ENCODE peak calls at places on chromosomes 5 and 9, in five cellular contexts. Y, A, B, W and D are unnamed samples.
A peak's percentile ranks its signal among the peaks of the same experiment; 100 is the strongest.

GRCh38 chr5:75639912-75640311 is 28.7 kb downstream of the ANKDD1B start:
- DNase-seq in Y (no peak), A (no peak), B (no peak), W (no peak), D (no peak)

GRCh38 chr5:112735702-112736101 is 2.0 kb upstream of the APC start:
- DNase-seq in Y (no peak), A (no peak), B (no peak), W (no peak), D (no peak)

GRCh38 chr5:53334431-53334941 is 145.9 kb upstream of the FST start:
- DNase-seq in Y (no peak), A (no peak), B (no peak), W (no peak), D (no peak)

GRCh38 chr5:161286066-161286655 is 260.4 kb downstream of the GABRB2 start:
- DNase-seq in Y (no peak), A (no peak), B (no peak), W (peak; percentile 18), D (no peak)

GRCh38 chr5:73250645-73251044 is 77.7 kb downstream of the TMEM174 start:
- DNase-seq in Y (no peak), A (no peak), B (no peak), W (no peak), D (no peak)

GRCh38 chr5:132661231-132662003 is 3.4 kb downstream of the IL13 start:
- DNase-seq in Y (no peak), A (no peak), B (no peak), W (no peak), D (no peak)

GRCh38 chr5:109105631-109106267 is 304.0 kb downstream of the PJA2 start:
- DNase-seq in Y (no peak), A (no peak), B (no peak), W (no peak), D (peak; percentile 64)

GRCh38 chr5:53568868-53569267 is 8.4 kb downstream of the NDUFS4 start:
- DNase-seq in Y (no peak), A (no peak), B (no peak), W (no peak), D (no peak)

GRCh38 chr9:14618851-14619250 is 74.4 kb downstream of the ZDHHC21 start:
- DNase-seq in Y (no peak), A (no peak), B (no peak), W (no peak), D (no peak)

GRCh38 chr5:66616495-66617222 is 20.5 kb downstream of the MAST4 start:
- DNase-seq in Y (peak; percentile 26), A (no peak), B (no peak), W (no peak), D (no peak)

GRCh38 chr5:143248822-143249579 is 154.5 kb downstream of the NR3C1 start:
- DNase-seq in Y (no peak), A (peak; percentile 32), B (no peak), W (no peak), D (no peak)

GRCh38 chr5:98031496-98031895 is 742.0 kb upstream of the RGMB start:
- DNase-seq in Y (no peak), A (no peak), B (no peak), W (no peak), D (no peak)

GRCh38 chr9:112061152-112061740 is 113.9 kb downstream of the SUSD1 start:
- DNase-seq in Y (peak; percentile 32), A (peak; percentile 63), B (peak; percentile 29), W (no peak), D (peak; percentile 89)

GRCh38 chr5:96726802-96727201 is 64.6 kb downstream of the CAST start:
- DNase-seq in Y (no peak), A (no peak), B (no peak), W (no peak), D (no peak)

GRCh38 chr9:104868687-104869404 is 59.1 kb downstream of the ABCA1 start:
- DNase-seq in Y (peak; percentile 88), A (peak; percentile 82), B (no peak), W (peak; percentile 73), D (peak; percentile 69)

GRCh38 chr5:139897342-139897741 is 101.7 kb downstream of the PSD2 start:
- DNase-seq in Y (no peak), A (no peak), B (no peak), W (no peak), D (peak; percentile 33)

GRCh38 chr5:77772729-77773128 is 3.4 kb downstream of the TBCA start:
- DNase-seq in Y (no peak), A (no peak), B (no peak), W (no peak), D (no peak)
- H3K4me3 ChIP-seq in Y (no peak overlapping the region), A (no peak overlapping the region), B (no peak overlapping the region), W (no peak overlapping the region), D (no peak overlapping the region)

GRCh38 chr5:171335616-171336015 is 26.6 kb downstream of the TLX3 start:
- DNase-seq in Y (no peak), A (no peak), B (no peak), W (no peak), D (no peak)

GRCh38 chr5:171337207-171337562 is 28.1 kb downstream of the TLX3 start:
- DNase-seq in Y (no peak), A (no peak), B (no peak), W (no peak), D (no peak)

GRCh38 chr5:171340491-171340890 is 31.4 kb downstream of the TLX3 start:
- DNase-seq in Y (no peak), A (no peak), B (no peak), W (no peak), D (no peak)

GRCh38 chr5:171340042-171340441 is 31.0 kb downstream of the TLX3 start:
- DNase-seq in Y (no peak), A (no peak), B (no peak), W (no peak), D (no peak)

DNA sequence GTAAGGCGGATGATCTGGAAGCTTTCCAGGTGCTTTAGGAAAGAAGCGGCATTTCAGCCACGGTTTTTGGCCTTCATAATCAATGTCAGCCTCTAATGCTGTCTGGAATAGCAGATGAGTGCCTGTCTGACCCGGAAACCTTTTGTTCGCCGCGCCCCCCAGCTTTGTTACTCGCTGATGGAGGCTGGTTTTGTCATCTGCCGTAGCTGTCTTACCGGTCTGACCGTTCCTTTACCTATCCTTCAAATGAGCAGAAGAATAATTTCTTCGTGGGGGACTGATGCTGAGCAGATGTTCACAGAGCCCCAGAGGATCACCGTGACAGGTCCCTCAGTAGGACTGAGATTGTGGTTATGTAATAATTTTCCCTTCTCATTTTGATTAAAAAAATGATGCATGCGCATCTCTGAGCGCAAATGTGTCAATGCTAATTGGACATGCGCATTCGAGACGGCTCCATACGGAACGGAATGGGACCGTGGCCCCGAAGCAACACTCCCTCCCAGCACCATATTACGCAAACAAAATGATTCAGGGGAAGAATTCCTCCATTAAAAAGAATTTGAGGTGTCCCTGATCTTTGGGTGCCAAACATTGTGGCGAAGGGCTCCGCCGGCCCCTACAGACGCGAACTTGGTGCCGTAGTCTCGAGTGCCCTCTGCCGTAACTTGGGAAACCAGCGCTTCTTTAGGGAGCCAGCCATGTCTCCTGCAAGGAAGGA is 27.6 kb downstream of the TLX3 start:
- DNase-seq in Y (peak; percentile 61), A (peak; percentile 47), B (no peak), W (no peak), D (no peak)
- H3K4me3 ChIP-seq in Y (peak overlapping the region; percentile 19), A (no peak overlapping the region), B (peak overlapping the region; percentile 46), W (peak overlapping the region; percentile 10), D (peak overlapping the region; percentile 17)

DNA sequence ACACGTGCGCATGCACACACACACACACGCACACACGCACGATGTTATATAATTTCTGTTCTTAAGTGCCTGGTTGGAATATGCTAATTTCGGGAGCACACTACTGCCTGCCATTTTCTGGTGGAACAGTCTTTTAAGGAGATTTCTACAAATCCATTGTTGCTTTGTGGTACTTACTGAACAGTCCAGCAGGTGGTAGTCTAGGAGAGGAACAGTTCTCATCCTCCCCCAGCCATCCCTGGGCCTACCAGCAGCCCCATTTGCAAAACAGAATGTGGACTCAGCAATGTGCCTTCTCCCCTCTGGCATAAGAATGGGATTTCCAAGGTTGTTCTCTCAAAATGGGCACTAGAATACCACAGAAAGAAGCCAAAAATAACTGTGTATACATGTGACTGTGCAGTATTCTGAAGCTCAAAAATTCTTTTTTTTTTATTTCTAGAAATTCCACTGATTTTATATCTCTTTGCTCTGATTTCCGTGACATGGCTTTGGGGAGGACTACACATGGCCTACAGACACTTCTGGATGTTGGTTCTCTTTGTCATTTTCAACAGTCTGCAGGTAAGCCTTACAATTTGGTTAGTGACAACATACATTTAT is 281.2 kb downstream of the ARRDC3 start:
- DNase-seq in Y (peak; percentile 83), A (peak; percentile 79), B (peak; percentile 47), W (no peak), D (peak; percentile 86)
- H3K4me3 ChIP-seq in Y (no peak overlapping the region), A (no peak overlapping the region), B (no peak overlapping the region), W (no peak overlapping the region), D (no peak overlapping the region)

DNA sequence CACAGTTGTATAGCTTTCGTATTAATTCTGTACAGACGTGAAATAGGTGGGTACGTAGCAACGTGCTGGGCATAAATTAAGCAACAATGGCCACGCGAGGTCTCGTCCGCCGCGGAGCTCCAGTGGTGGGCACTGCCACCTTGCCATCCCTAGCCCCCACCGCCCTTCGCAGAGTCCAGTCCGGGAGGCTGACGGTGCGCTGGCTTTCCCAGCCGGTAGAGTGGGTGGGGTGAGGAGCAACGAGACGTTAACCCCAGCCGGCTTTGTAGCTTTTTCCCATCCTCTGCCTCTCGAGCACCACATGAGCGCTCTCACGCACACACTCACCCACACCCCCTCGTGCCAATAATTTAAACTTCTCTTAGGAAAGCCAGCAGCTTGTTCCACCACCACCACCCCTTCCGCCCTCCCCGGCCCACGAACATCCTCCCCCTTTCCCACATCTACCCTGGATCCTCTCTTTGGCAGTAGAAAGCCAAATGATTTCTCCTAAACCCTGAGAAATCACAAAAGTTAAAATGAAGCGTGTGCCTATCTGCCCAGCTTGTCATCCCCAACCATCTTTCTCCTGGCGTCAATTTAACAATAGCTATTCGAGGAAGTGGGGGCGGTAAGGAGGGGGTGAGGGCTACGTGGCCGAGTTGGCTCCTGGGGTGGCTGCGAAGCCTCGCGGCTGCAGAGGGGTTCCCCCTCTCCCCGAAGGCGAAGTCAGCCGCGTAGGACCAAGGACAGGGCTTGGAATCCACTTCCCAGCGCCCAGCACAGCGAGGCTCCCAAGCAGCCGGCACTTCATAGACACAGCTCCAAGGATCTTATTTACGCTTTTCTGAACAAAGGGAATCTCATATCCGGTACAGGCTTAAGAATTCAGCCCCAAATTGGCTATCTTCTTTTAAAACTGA is 1.5 kb downstream of the ELAVL2 start:
- DNase-seq in Y (peak; percentile 26), A (no peak), B (no peak), W (peak; percentile 64), D (no peak)
- H3K4me3 ChIP-seq in Y (no peak overlapping the region), A (no peak overlapping the region), B (no peak overlapping the region), W (no peak overlapping the region), D (peak overlapping the region; percentile 32)

DNA sequence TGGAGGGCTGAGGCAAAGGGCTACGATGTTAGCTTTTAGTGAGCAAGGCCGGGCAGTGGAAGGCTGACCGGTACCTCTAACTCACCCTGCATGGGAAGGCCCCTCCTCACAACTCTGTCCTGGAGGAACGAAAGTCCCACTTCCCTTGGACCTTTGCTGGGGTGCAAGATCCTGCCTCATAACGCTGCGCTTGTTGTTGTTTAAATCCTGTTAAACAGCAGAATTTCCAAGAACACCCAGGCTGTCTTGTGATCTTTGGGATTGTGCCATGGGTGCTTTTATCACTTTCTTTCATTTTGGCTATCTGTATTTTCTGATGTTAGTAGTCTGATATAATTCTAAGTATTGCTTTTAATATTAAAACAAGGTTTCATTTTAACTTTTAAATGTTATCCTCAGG is 75.2 kb downstream of the NREP start:
- DNase-seq in Y (no peak), A (no peak), B (no peak), W (no peak), D (no peak)
- H3K4me3 ChIP-seq in Y (no peak overlapping the region), A (no peak overlapping the region), B (no peak overlapping the region), W (no peak overlapping the region), D (peak overlapping the region; percentile 2)